ENCODE peak calls at places on chromosome 6, in four cellular contexts. H is HEK293T, A is K562, P is GM12878. E is an unnamed sample.

GRCh38 chr6:53465732-53466131 is 79.2 kb downstream of the GCLC start:
- DNase-seq in A (no peak), H (no peak), P (no peak), E (peak)

GRCh38 chr6:56840467-56841371 is 114.2 kb upstream of the BEND6 start:
- DNase-seq in P (no peak), A (no peak), H (no peak), E (peak)

GRCh38 chr6:160069050-160069454 is 52.6 kb upstream of the SLC22A1 start:
- DNase-seq in A (no peak), P (peak), H (no peak), E (no peak)

GRCh38 chr6:11525468-11526155 is 11.9 kb upstream of the TMEM170B start:
- DNase-seq in P (no peak), H (no peak), A (no peak), E (no peak)

GRCh38 chr6:137646506-137646905 is 152.3 kb upstream of the OLIG3 start:
- DNase-seq in H (no peak), P (no peak), A (no peak), E (no peak)

GRCh38 chr6:78629154-78629721 is 238.1 kb upstream of the IRAK1BP1 start:
- DNase-seq in A (no peak), P (no peak), H (no peak), E (no peak)

GRCh38 chr6:159939591-159940016 is 29.3 kb upstream of the IGF2R start:
- DNase-seq in A (no peak), H (no peak), P (no peak), E (no peak)

GRCh38 chr6:53679446-53679933 is 13.9 kb upstream of the KLHL31 start:
- DNase-seq in P (no peak), A (peak), H (peak), E (peak)

GRCh38 chr6:41502607-41503434 is 43.4 kb upstream of the FOXP4 start:
- DNase-seq in H (no peak), A (no peak), P (no peak), E (no peak)

GRCh38 chr6:169204167-169204566 is 49.5 kb downstream of the THBS2 start:
- DNase-seq in A (no peak), H (no peak), P (no peak), E (no peak)

GRCh38 chr6:38713812-38714211 is 1.3 kb upstream of the DNAH8 start:
- DNase-seq in A (no peak), P (no peak), H (no peak), E (no peak)

GRCh38 chr6:117956386-117956785 is 49.3 kb downstream of the SLC35F1 start:
- DNase-seq in P (no peak), A (no peak), H (no peak), E (no peak)

GRCh38 chr6:159693894-159694545 is 979 bp upstream of the SOD2 start:
- DNase-seq in A (peak), H (no peak), P (no peak), E (peak)

GRCh38 chr6:11632231-11632630 is 94.7 kb downstream of the TMEM170B start:
- DNase-seq in H (no peak), A (no peak), P (no peak), E (no peak)

GRCh38 chr6:73768630-73769029 is 72.6 kb downstream of the CD109 start:
- DNase-seq in A (no peak), P (no peak), H (no peak), E (no peak)

GRCh38 chr6:39228111-39228971 is 934 bp downstream of the KCNK5 start:
- DNase-seq in P (no peak), A (peak), H (no peak), E (no peak)

GRCh38 chr6:115058414-115059211 is 715.8 kb upstream of the HS3ST5 start:
- DNase-seq in A (no peak), H (no peak), P (no peak), E (no peak)

GRCh38 chr6:149716181-149716580 is 1.7 kb downstream of the LATS1 start:
- DNase-seq in P (no peak), A (no peak), H (no peak), E (no peak)

GRCh38 chr6:77962070-77962469 is 309.2 kb downstream of the MEI4 start:
- DNase-seq in H (no peak), P (no peak), A (no peak), E (no peak)

DNA sequence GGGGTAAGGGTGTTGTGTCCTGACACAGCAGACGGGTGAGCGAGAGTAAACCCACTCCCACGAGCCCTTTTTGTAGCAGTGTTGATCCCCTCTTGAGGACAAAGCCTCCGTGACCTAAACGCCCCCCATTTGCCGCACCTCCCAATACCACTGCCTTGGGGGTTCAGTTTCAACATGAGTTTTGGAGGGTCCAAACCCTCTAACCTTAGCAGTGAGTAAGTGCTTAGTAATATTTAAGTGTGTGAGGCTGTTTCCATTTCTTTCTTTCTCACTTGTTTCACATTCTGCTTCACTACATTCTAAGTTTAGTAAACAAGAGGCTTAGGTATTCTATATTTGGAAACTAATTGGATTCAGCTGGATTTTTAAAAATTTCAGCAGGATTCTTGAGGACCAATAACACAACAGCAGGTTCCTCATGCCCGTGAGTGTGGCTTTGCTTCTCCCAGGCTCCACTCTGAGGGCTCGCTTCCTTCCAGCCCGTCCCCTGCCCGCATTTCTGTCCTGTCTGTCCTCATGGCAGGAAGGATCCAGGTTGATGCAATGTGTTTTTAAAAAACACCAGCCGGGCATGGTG is 41.2 kb downstream of the SNX9 start:
- DNase-seq in H (no peak), P (no peak), A (no peak), E (no peak)
- TF ChIP-seq TARDBP in H (no peak), P (no peak), A (no peak), E (no peak)

GRCh38 chr6:83872386-83873118 is 13.1 kb downstream of the CYB5R4 start:
- DNase-seq in P (no peak), A (no peak), H (no peak), E (no peak)
- TF ChIP-seq TARDBP in P (no peak), A (no peak), H (no peak), E (no peak)

GRCh38 chr6:166307981-166308768 is at the start of gene PRR18:
- DNase-seq in P (peak), A (no peak), H (no peak), E (no peak)
- TF ChIP-seq TARDBP in P (no peak), A (no peak), H (no peak), E (no peak)

GRCh38 chr6:104896914-104897313 is 37.2 kb upstream of the HACE1 start:
- DNase-seq in H (no peak), P (no peak), A (no peak), E (no peak)
- TF ChIP-seq TARDBP in H (no peak), P (no peak), A (no peak), E (no peak)

GRCh38 chr6:43205849-43206248 is 23.4 kb downstream of the DNPH1 start:
- DNase-seq in A (no peak), P (no peak), H (no peak), E (no peak)
- TF ChIP-seq TARDBP in A (no peak), P (no peak), H (no peak), E (no peak)

GRCh38 chr6:109465772-109466171 is 10.2 kb upstream of the MICAL1 start:
- DNase-seq in A (no peak), H (no peak), P (no peak), E (no peak)
- TF ChIP-seq TARDBP in A (no peak), H (no peak), P (no peak), E (no peak)